ENCODE peak calls at places on chromosomes 2 and 18, in ten cellular contexts. D, O, E, X, Y, B, N, V, R and W are unnamed samples.

GRCh38 chr18:13823707-13824395 is at the start of gene MC5R:
- DNase-seq in D (peak; percentile 25), O (peak; percentile 21), E (peak; percentile 84), X (peak; percentile 14), Y (peak; percentile 98), B (peak; percentile 61), N (peak; percentile 68), V (no peak), R (peak; percentile 65), W (peak; percentile 63)

GRCh38 chr18:45517181-45517741 is 98.0 kb upstream of the SLC14A2 start:
- DNase-seq in D (no peak), O (peak; percentile 59), E (no peak), X (no peak), Y (no peak), B (peak; percentile 65), N (no peak), V (no peak), R (no peak), W (no peak)

GRCh38 chr2:64820901-64821300 is 167.2 kb upstream of the SERTAD2 start:
- DNase-seq in D (no peak), O (no peak), E (no peak), X (no peak), Y (no peak), B (no peak), N (no peak), V (no peak), R (no peak), W (no peak)

GRCh38 chr2:33262097-33262496 is 214.4 kb upstream of the RASGRP3 start:
- DNase-seq in D (no peak), O (no peak), E (no peak), X (no peak), Y (no peak), B (no peak), N (no peak), V (no peak), R (no peak), W (no peak)

GRCh38 chr18:48838921-48839818 is 111.6 kb downstream of the SMAD7 start:
- DNase-seq in D (peak; percentile 73), O (peak; percentile 62), E (no peak), X (peak; percentile 17), Y (peak; percentile 96), B (no peak), N (no peak), V (no peak), R (no peak), W (peak; percentile 54)

GRCh38 chr2:241565413-241565812 is 6.9 kb downstream of the BOK start:
- DNase-seq in D (no peak), O (no peak), E (no peak), X (no peak), Y (peak; percentile 78), B (no peak), N (no peak), V (no peak), R (no peak), W (no peak)

GRCh38 chr18:54558609-54559585 is 32.1 kb upstream of the DYNAP start:
- DNase-seq in D (peak; percentile 3), O (peak; percentile 12), E (peak; percentile 28), X (peak; percentile 13), Y (no peak), B (no peak), N (peak; percentile 42), V (no peak), R (no peak), W (no peak)

GRCh38 chr18:2971741-2972552 is 41.0 kb downstream of the LPIN2 start:
- DNase-seq in D (no peak), O (no peak), E (no peak), X (peak; percentile 69), Y (peak; percentile 82), B (peak; percentile 34), N (peak; percentile 93), V (no peak), R (peak; percentile 34), W (no peak)

GRCh38 chr18:57542126-57542525 is 44.4 kb downstream of the FECH start:
- DNase-seq in D (peak; percentile 86), O (no peak), E (no peak), X (no peak), Y (peak; percentile 43), B (no peak), N (no peak), V (no peak), R (no peak), W (no peak)

GRCh38 chr2:138236142-138236541 is 265.4 kb upstream of the SPOPL start:
- DNase-seq in D (no peak), O (no peak), E (no peak), X (no peak), Y (no peak), B (no peak), N (no peak), V (no peak), R (no peak), W (no peak)

GRCh38 chr2:53445376-53446072 is 322.1 kb upstream of the CHAC2 start:
- DNase-seq in D (peak; percentile 74), O (peak; percentile 27), E (no peak), X (no peak), Y (peak; percentile 81), B (no peak), N (no peak), V (no peak), R (no peak), W (no peak)

GRCh38 chr2:69933839-69934613 is 19.1 kb downstream of the MXD1 start:
- DNase-seq in D (peak; percentile 93), O (peak; percentile 84), E (no peak), X (peak; percentile 78), Y (peak; percentile 96), B (no peak), N (peak; percentile 29), V (no peak), R (no peak), W (no peak)

GRCh38 chr2:138081225-138082073 is 117.2 kb downstream of the HNMT start:
- DNase-seq in D (no peak), O (no peak), E (no peak), X (no peak), Y (no peak), B (no peak), N (no peak), V (no peak), R (no peak), W (no peak)

GRCh38 chr18:10127721-10128120 is 213.9 kb downstream of the VAPA start:
- DNase-seq in D (no peak), O (no peak), E (no peak), X (no peak), Y (no peak), B (no peak), N (no peak), V (no peak), R (no peak), W (no peak)

GRCh38 chr2:1997409-1997808 is 253.1 kb upstream of the PXDN start:
- DNase-seq in D (no peak), O (no peak), E (no peak), X (no peak), Y (peak; percentile 49), B (no peak), N (no peak), V (no peak), R (peak; percentile 77), W (no peak)

GRCh38 chr2:37526856-37527255 is 144.6 kb downstream of the CDC42EP3 start:
- DNase-seq in D (no peak), O (no peak), E (no peak), X (no peak), Y (no peak), B (no peak), N (no peak), V (no peak), R (no peak), W (no peak)

GRCh38 chr2:60212174-60212945 is 341.1 kb downstream of the BCL11A start:
- DNase-seq in D (no peak), O (no peak), E (no peak), X (no peak), Y (no peak), B (no peak), N (no peak), V (no peak), R (no peak), W (no peak)

GRCh38 chr2:221166283-221166682 is 405.8 kb downstream of the EPHA4 start:
- DNase-seq in D (peak; percentile 26), O (peak; percentile 90), E (peak; percentile 82), X (no peak), Y (no peak), B (no peak), N (no peak), V (peak; percentile 32), R (no peak), W (no peak)
- H3K4me3 ChIP-seq in D (no peak overlapping the region), O (no peak overlapping the region), E (no peak overlapping the region), X (no peak overlapping the region), Y (no peak overlapping the region), B (no peak overlapping the region), N (no peak overlapping the region), V (peak overlapping the region; percentile 14), R (no peak overlapping the region), W (no peak overlapping the region)

GRCh38 chr2:136207665-136208064 is 89.7 kb upstream of the CXCR4 start:
- DNase-seq in D (no peak), O (no peak), E (peak; percentile 17), X (no peak), Y (no peak), B (no peak), N (no peak), V (no peak), R (no peak), W (no peak)
- H3K4me3 ChIP-seq in D (no peak overlapping the region), O (no peak overlapping the region), E (no peak overlapping the region), X (no peak overlapping the region), Y (no peak overlapping the region), B (no peak overlapping the region), N (no peak overlapping the region), V (no peak overlapping the region), R (no peak overlapping the region), W (no peak overlapping the region)

GRCh38 chr2:23404426-23404825 is 19.4 kb downstream of the KLHL29 start:
- DNase-seq in D (peak; percentile 91), O (peak; percentile 82), E (peak; percentile 57), X (peak; percentile 29), Y (no peak), B (no peak), N (peak; percentile 73), V (peak; percentile 70), R (no peak), W (peak; percentile 59)
- H3K4me3 ChIP-seq in D (no peak overlapping the region), O (no peak overlapping the region), E (no peak overlapping the region), X (no peak overlapping the region), Y (peak overlapping the region; percentile 1), B (peak overlapping the region; percentile 10), N (no peak overlapping the region), V (peak overlapping the region; percentile 79), R (no peak overlapping the region), W (no peak overlapping the region)

GRCh38 chr2:27891820-27892105 is 1.2 kb downstream of the BABAM2 start:
- DNase-seq in D (peak; percentile 45), O (peak; percentile 39), E (no peak), X (no peak), Y (peak; percentile 94), B (no peak), N (no peak), V (no peak), R (no peak), W (no peak)

GRCh38 chr2:27890146-27891062 is at the start of the genes BABAM2 and RBKS:
- DNase-seq in D (peak; percentile 78), O (peak; percentile 77), E (peak; percentile 90), X (peak; percentile 79), Y (peak; percentile 97), B (peak; percentile 88), N (peak; percentile 94), V (peak; percentile 34), R (peak; percentile 87), W (peak; percentile 89)

GRCh38 chr2:27889774-27890145 is 427 bp downstream of the RBKS start:
- DNase-seq in D (no peak), O (no peak), E (no peak), X (no peak), Y (no peak), B (no peak), N (no peak), V (no peak), R (peak; percentile 16), W (no peak)

GRCh38 chr2:27893031-27893430 is 2.5 kb downstream of the BABAM2 start:
- DNase-seq in D (no peak), O (no peak), E (no peak), X (no peak), Y (no peak), B (no peak), N (no peak), V (no peak), R (no peak), W (no peak)

GRCh38 chr2:27891063-27891819 is 712 bp downstream of the BABAM2 start:
- DNase-seq in D (peak; percentile 83), O (peak; percentile 90), E (peak; percentile 27), X (peak; percentile 81), Y (peak; percentile 75), B (peak; percentile 60), N (peak; percentile 90), V (no peak), R (peak; percentile 76), W (peak; percentile 64)
- H3K4me3 ChIP-seq in D (peak overlapping the region; percentile 85), O (peak overlapping the region; percentile 90), E (peak overlapping the region; percentile 91), X (peak overlapping the region; percentile 76), Y (peak overlapping the region; percentile 89), B (peak overlapping the region; percentile 77), N (peak overlapping the region; percentile 98), V (peak overlapping the region; percentile 95), R (peak overlapping the region; percentile 67), W (peak overlapping the region; percentile 98)